ENCODE peak calls at places on chromosomes 11 and 22, in six cellular contexts. One of them, this sample, is unnamed.

GRCh38 chr11:64868904-64869570 is 9.4 kb downstream of the EHD1 start:
- DNase-seq in mucosa of descending colon: no peak
- DNase-seq in AG08395: peak
- DNase-seq in GM20000: no peak
- DNase-seq in mucosa of gallbladder: no peak
- DNase-seq in colonic mucosa: no peak
- DNase-seq in this sample: no peak

GRCh38 chr11:33258631-33259184 is 1.5 kb downstream of the HIPK3 start:
- DNase-seq in mucosa of descending colon: no peak
- DNase-seq in AG08395: no peak
- DNase-seq in GM20000: no peak
- DNase-seq in mucosa of gallbladder: no peak
- DNase-seq in colonic mucosa: peak
- DNase-seq in this sample: no peak

GRCh38 chr22:22546490-22546889 is 12.6 kb downstream of the PRAME start:
- DNase-seq in mucosa of descending colon: no peak
- DNase-seq in AG08395: no peak
- DNase-seq in GM20000: no peak
- DNase-seq in mucosa of gallbladder: no peak
- DNase-seq in colonic mucosa: no peak
- DNase-seq in this sample: no peak

GRCh38 chr11:65316979-65317786 is 2.5 kb downstream of the CDC42EP2 start:
- DNase-seq in mucosa of descending colon: peak
- DNase-seq in AG08395: peak
- DNase-seq in GM20000: no peak
- DNase-seq in mucosa of gallbladder: peak
- DNase-seq in colonic mucosa: peak
- DNase-seq in this sample: no peak

GRCh38 chr22:48517039-48518030 is 1310.3 kb downstream of the BRD1 start:
- DNase-seq in mucosa of descending colon: no peak
- DNase-seq in AG08395: peak
- DNase-seq in GM20000: no peak
- DNase-seq in mucosa of gallbladder: no peak
- DNase-seq in colonic mucosa: no peak
- DNase-seq in this sample: no peak

GRCh38 chr11:129544691-129545090 is 169.0 kb downstream of the BARX2 start:
- DNase-seq in mucosa of descending colon: no peak
- DNase-seq in AG08395: no peak
- DNase-seq in GM20000: no peak
- DNase-seq in mucosa of gallbladder: no peak
- DNase-seq in colonic mucosa: no peak
- DNase-seq in this sample: no peak

GRCh38 chr11:61975638-61976419 is 8.4 kb upstream of the FTH1 start:
- DNase-seq in mucosa of descending colon: no peak
- DNase-seq in AG08395: peak
- DNase-seq in GM20000: no peak
- DNase-seq in mucosa of gallbladder: no peak
- DNase-seq in colonic mucosa: no peak
- DNase-seq in this sample: no peak

GRCh38 chr22:40525250-40525884 is 111.2 kb downstream of the MRTFA start:
- DNase-seq in mucosa of descending colon: peak
- DNase-seq in AG08395: no peak
- DNase-seq in GM20000: no peak
- DNase-seq in mucosa of gallbladder: peak
- DNase-seq in colonic mucosa: peak
- DNase-seq in this sample: no peak

GRCh38 chr11:48103621-48104561 is 112.7 kb upstream of the OR4B1 start:
- DNase-seq in mucosa of descending colon: peak
- DNase-seq in AG08395: peak
- DNase-seq in GM20000: no peak
- DNase-seq in mucosa of gallbladder: no peak
- DNase-seq in colonic mucosa: peak
- DNase-seq in this sample: no peak

GRCh38 chr22:26448941-26449340 is 19.9 kb downstream of the ASPHD2 start:
- DNase-seq in mucosa of descending colon: no peak
- DNase-seq in AG08395: no peak
- DNase-seq in GM20000: no peak
- DNase-seq in mucosa of gallbladder: no peak
- DNase-seq in colonic mucosa: no peak
- DNase-seq in this sample: no peak

GRCh38 chr11:2790581-2790925 is 90.8 kb upstream of the KCNQ1OT1 start:
- DNase-seq in mucosa of descending colon: peak
- DNase-seq in AG08395: no peak
- DNase-seq in GM20000: no peak
- DNase-seq in mucosa of gallbladder: no peak
- DNase-seq in colonic mucosa: no peak
- DNase-seq in this sample: no peak

GRCh38 chr22:36977401-36977861 is 41.8 kb downstream of the TST start:
- DNase-seq in mucosa of descending colon: peak
- DNase-seq in AG08395: peak
- DNase-seq in GM20000: peak
- DNase-seq in mucosa of gallbladder: peak
- DNase-seq in colonic mucosa: peak
- DNase-seq in this sample: peak

GRCh38 chr22:33038131-33038772 is 19.9 kb downstream of the SYN3 start:
- DNase-seq in mucosa of descending colon: no peak
- DNase-seq in AG08395: peak
- DNase-seq in GM20000: no peak
- DNase-seq in mucosa of gallbladder: no peak
- DNase-seq in colonic mucosa: no peak
- DNase-seq in this sample: no peak

GRCh38 chr22:24521791-24522245 is 26.7 kb downstream of the UPB1 start:
- DNase-seq in mucosa of descending colon: no peak
- DNase-seq in AG08395: peak
- DNase-seq in GM20000: peak
- DNase-seq in mucosa of gallbladder: peak
- DNase-seq in colonic mucosa: peak
- DNase-seq in this sample: peak

GRCh38 chr11:412641-413119 is 2.1 kb downstream of the SIGIRR start:
- DNase-seq in mucosa of descending colon: peak
- DNase-seq in AG08395: no peak
- DNase-seq in GM20000: no peak
- DNase-seq in mucosa of gallbladder: no peak
- DNase-seq in colonic mucosa: no peak
- DNase-seq in this sample: no peak

GRCh38 chr11:14644396-14645246 is 1.0 kb downstream of the PDE3B start:
- DNase-seq in mucosa of descending colon: peak
- DNase-seq in AG08395: no peak
- DNase-seq in GM20000: peak
- DNase-seq in mucosa of gallbladder: no peak
- DNase-seq in colonic mucosa: peak
- DNase-seq in this sample: peak

GRCh38 chr11:78011301-78011700 is 11.8 kb downstream of the KCTD14 start:
- DNase-seq in mucosa of descending colon: no peak
- DNase-seq in AG08395: no peak
- DNase-seq in GM20000: no peak
- DNase-seq in mucosa of gallbladder: no peak
- DNase-seq in colonic mucosa: no peak
- DNase-seq in this sample: no peak

GRCh38 chr22:47593911-47594311 is 831.5 kb downstream of the TBC1D22A start:
- DNase-seq in mucosa of descending colon: no peak
- DNase-seq in AG08395: no peak
- DNase-seq in GM20000: no peak
- DNase-seq in mucosa of gallbladder: no peak
- DNase-seq in colonic mucosa: no peak
- DNase-seq in this sample: no peak

GRCh38 chr11:8384199-8384821 is 120.6 kb upstream of the LMO1 start:
- DNase-seq in mucosa of descending colon: no peak
- DNase-seq in AG08395: peak
- DNase-seq in GM20000: no peak
- DNase-seq in mucosa of gallbladder: peak
- DNase-seq in colonic mucosa: no peak
- DNase-seq in this sample: no peak

GRCh38 chr22:35601743-35602633 is 15.1 kb downstream of the MB start:
- DNase-seq in mucosa of descending colon: no peak
- DNase-seq in AG08395: peak
- DNase-seq in GM20000: no peak
- DNase-seq in mucosa of gallbladder: peak
- DNase-seq in colonic mucosa: no peak
- DNase-seq in this sample: no peak

GRCh38 chr11:72373163-72373562 is 61.2 kb downstream of the CLPB start:
- DNase-seq in mucosa of descending colon: no peak
- DNase-seq in AG08395: no peak
- DNase-seq in GM20000: no peak
- DNase-seq in mucosa of gallbladder: no peak
- DNase-seq in colonic mucosa: no peak
- DNase-seq in this sample: no peak

GRCh38 chr11:68689737-68690625 is 5.6 kb downstream of the GAL start:
- DNase-seq in mucosa of descending colon: no peak
- DNase-seq in AG08395: no peak
- DNase-seq in GM20000: no peak
- DNase-seq in mucosa of gallbladder: no peak
- DNase-seq in colonic mucosa: no peak
- DNase-seq in this sample: peak

GRCh38 chr11:84091212-84091986 is 805.2 kb upstream of the CCDC90B start:
- DNase-seq in mucosa of descending colon: no peak
- DNase-seq in AG08395: no peak
- DNase-seq in GM20000: no peak
- DNase-seq in mucosa of gallbladder: peak
- DNase-seq in colonic mucosa: no peak
- DNase-seq in this sample: no peak